ENCODE peak calls at places on chromosomes 1 and 21, in nine cellular contexts. W, D, U, T, P, R, S, L and B are unnamed samples.

GRCh38 chr1:6519935-6520621 is 28.6 kb upstream of the PLEKHG5 start:
- ATAC-seq in W (no peak), D (peak; percentile 28), U (peak; percentile 94), T (peak; percentile 91), P (no peak), R (no peak), S (no peak), L (no peak), B (peak; percentile 63)

GRCh38 chr1:36124404-36125128 is 456 bp downstream of the COL8A2 start:
- ATAC-seq in W (no peak), D (no peak), U (no peak), T (peak; percentile 6), P (no peak), R (no peak), S (no peak), L (peak; percentile 3), B (no peak)

GRCh38 chr1:54581621-54582035 is 33.6 kb downstream of the ACOT11 start:
- ATAC-seq in W (no peak), D (peak; percentile 45), U (peak; percentile 92), T (peak; percentile 97), P (no peak), R (no peak), S (peak; percentile 97), L (no peak), B (peak; percentile 97)

GRCh38 chr1:61504840-61505239 is 220.1 kb downstream of the TM2D1 start:
- ATAC-seq in W (no peak), D (no peak), U (no peak), T (no peak), P (no peak), R (no peak), S (no peak), L (no peak), B (no peak)

GRCh38 chr1:178243119-178243518 is 149.2 kb downstream of the RASAL2 start:
- ATAC-seq in W (no peak), D (no peak), U (no peak), T (no peak), P (no peak), R (no peak), S (no peak), L (no peak), B (no peak)

GRCh38 chr21:41651396-41651795 is 115.5 kb downstream of the RIPK4 start:
- ATAC-seq in W (no peak), D (no peak), U (no peak), T (no peak), P (no peak), R (no peak), S (no peak), L (no peak), B (no peak)

GRCh38 chr1:160993544-160993943 is 27.4 kb downstream of the F11R start:
- ATAC-seq in W (no peak), D (peak; percentile 60), U (peak; percentile 69), T (peak; percentile 60), P (no peak), R (no peak), S (no peak), L (no peak), B (peak; percentile 55)

GRCh38 chr1:174005032-174005431 is 17.1 kb downstream of the RC3H1 start:
- ATAC-seq in W (no peak), D (peak; percentile 24), U (no peak), T (peak; percentile 97), P (no peak), R (no peak), S (no peak), L (no peak), B (no peak)

GRCh38 chr1:246435421-246436041 is 71.5 kb downstream of the SMYD3 start:
- ATAC-seq in W (no peak), D (peak; percentile 39), U (no peak), T (no peak), P (no peak), R (no peak), S (no peak), L (no peak), B (no peak)

GRCh38 chr1:31460027-31460426 is 47.0 kb downstream of the SERINC2 start:
- ATAC-seq in W (no peak), D (no peak), U (peak; percentile 21), T (no peak), P (no peak), R (no peak), S (no peak), L (no peak), B (no peak)

GRCh38 chr1:31765041-31765467 is 914 bp upstream of the ADGRB2 start:
- ATAC-seq in W (no peak), D (no peak), U (peak; percentile 36), T (no peak), P (no peak), R (no peak), S (no peak), L (no peak), B (no peak)

GRCh38 chr1:32946413-32946812 is 18.2 kb downstream of the RNF19B start:
- ATAC-seq in W (no peak), D (no peak), U (peak; percentile 76), T (no peak), P (no peak), R (no peak), S (no peak), L (no peak), B (no peak)

GRCh38 chr1:148373236-148373935 is 109.7 kb downstream of the PPIAL4G start:
- ATAC-seq in W (peak; percentile 38), D (no peak), U (no peak), T (no peak), P (peak; percentile 45), R (no peak), S (no peak), L (peak; percentile 45), B (no peak)

GRCh38 chr1:84603941-84604830 is 29.9 kb upstream of the CTBS start:
- ATAC-seq in W (no peak), D (no peak), U (peak; percentile 63), T (no peak), P (no peak), R (no peak), S (peak; percentile 77), L (no peak), B (peak; percentile 77)

GRCh38 chr1:89844860-89845259 is 24.0 kb downstream of the LRRC8D start:
- ATAC-seq in W (peak; percentile 43), D (no peak), U (no peak), T (no peak), P (no peak), R (peak; percentile 22), S (no peak), L (no peak), B (no peak)

GRCh38 chr21:26188422-26188821 is 17.9 kb upstream of the APP start:
- ATAC-seq in W (no peak), D (no peak), U (no peak), T (no peak), P (no peak), R (no peak), S (no peak), L (no peak), B (no peak)

GRCh38 chr1:174923820-174924219 is 75.9 kb upstream of the CACYBP start:
- ATAC-seq in W (no peak), D (no peak), U (no peak), T (no peak), P (no peak), R (peak; percentile 73), S (no peak), L (no peak), B (no peak)

GRCh38 chr1:65279092-65279448 is 30.3 kb upstream of the DNAJC6 start:
- ATAC-seq in W (no peak), D (no peak), U (no peak), T (no peak), P (no peak), R (no peak), S (no peak), L (no peak), B (no peak)

GRCh38 chr1:15963363-15963967 is 12.4 kb downstream of the ZBTB17 start:
- ATAC-seq in W (no peak), D (no peak), U (no peak), T (no peak), P (no peak), R (no peak), S (no peak), L (no peak), B (no peak)

GRCh38 chr1:116165572-116165971 is 54.4 kb downstream of the MAB21L3 start:
- ATAC-seq in W (no peak), D (no peak), U (no peak), T (peak; percentile 47), P (no peak), R (no peak), S (no peak), L (no peak), B (peak; percentile 34)

GRCh38 chr21:37565530-37566223 is 199.1 kb downstream of the DYRK1A start:
- ATAC-seq in W (no peak), D (no peak), U (peak; percentile 71), T (no peak), P (no peak), R (no peak), S (no peak), L (no peak), B (no peak)

GRCh38 chr1:23344111-23344986 is at the start of gene HNRNPR:
- ATAC-seq in W (peak; percentile 96), D (peak; percentile 97), U (peak; percentile 89), T (peak; percentile 99), P (peak; percentile 97), R (peak; percentile 96), S (peak; percentile 96), L (peak; percentile 97), B (peak; percentile 98)

GRCh38 chr1:10057305-10057704 is 24.5 kb downstream of the UBE4B start:
- ATAC-seq in W (no peak), D (no peak), U (no peak), T (no peak), P (no peak), R (no peak), S (no peak), L (no peak), B (no peak)

GRCh38 chr21:26945916-26946315 is 21.0 kb downstream of the ADAMTS5 start:
- ATAC-seq in W (no peak), D (no peak), U (peak; percentile 35), T (peak; percentile 45), P (no peak), R (no peak), S (no peak), L (no peak), B (peak; percentile 55)

GRCh38 chr1:207097871-207098324 is 6.1 kb upstream of the C4BPA start:
- ATAC-seq in W (no peak), D (no peak), U (no peak), T (no peak), P (no peak), R (peak; percentile 99), S (no peak), L (no peak), B (no peak)

GRCh38 chr1:31943546-31944184 is 5.5 kb upstream of the PTP4A2 start:
- ATAC-seq in W (peak; percentile 28), D (no peak), U (no peak), T (no peak), P (peak; percentile 60), R (peak; percentile 37), S (no peak), L (peak; percentile 34), B (no peak)

GRCh38 chr1:39409055-39409816 is 82.2 kb upstream of the BMP8A start:
- ATAC-seq in W (no peak), D (peak; percentile 44), U (peak; percentile 28), T (peak; percentile 1), P (no peak), R (peak; percentile 35), S (peak; percentile 0), L (peak; percentile 14), B (peak; percentile 2)

GRCh38 chr1:170369000-170369399 is 163.0 kb upstream of the GORAB start:
- ATAC-seq in W (no peak), D (no peak), U (no peak), T (peak; percentile 22), P (no peak), R (no peak), S (no peak), L (no peak), B (no peak)

GRCh38 chr1:237062976-237063375 is 21.0 kb downstream of the RYR2 start:
- ATAC-seq in W (no peak), D (no peak), U (no peak), T (no peak), P (no peak), R (no peak), S (no peak), L (no peak), B (no peak)

GRCh38 chr1:2388004-2388913 is 3.1 kb downstream of the MORN1 start:
- ATAC-seq in W (no peak), D (no peak), U (no peak), T (no peak), P (no peak), R (no peak), S (no peak), L (no peak), B (no peak)

GRCh38 chr1:1577367-1578011 is 2.8 kb upstream of the SSU72 start:
- ATAC-seq in W (no peak), D (no peak), U (peak; percentile 18), T (no peak), P (no peak), R (no peak), S (no peak), L (no peak), B (no peak)